ENCODE peak calls at places on chromosome 19, in ten cellular contexts. D is foreskin fibroblast, H is Calu3, F is AG04450, I is lung, Q is WERI-Rb-1, O is fibroblast of lung, P is lower leg skin, L is GM10248, B is mesothelial cell of epicardium. S is an unnamed sample.

GRCh38 chr19:44748426-44749254 is at the start of gene BCL3:
- DNase-seq in D (peak; percentile 86), H (peak; percentile 88), F (no peak), I (peak; percentile 77), Q (peak; percentile 34), O (no peak), P (peak; percentile 52), L (peak; percentile 83), B (peak; percentile 45), S (peak; percentile 74)

GRCh38 chr19:30686252-30686762 is 314.1 kb downstream of the ZNF536 start:
- DNase-seq in D (peak; percentile 41), H (no peak), F (no peak), I (no peak), Q (peak; percentile 36), O (peak; percentile 14), P (no peak), L (no peak), B (no peak), S (no peak)

GRCh38 chr19:15631817-15632216 is 8.9 kb upstream of the CYP4F3 start:
- DNase-seq in D (no peak), H (peak; percentile 50), F (no peak), I (no peak), Q (peak; percentile 35), O (no peak), P (no peak), L (no peak), B (no peak), S (no peak)

GRCh38 chr19:30755581-30755980 is 383.4 kb downstream of the ZNF536 start:
- DNase-seq in D (no peak), H (no peak), F (no peak), I (peak; percentile 5), Q (no peak), O (no peak), P (no peak), L (no peak), B (no peak), S (no peak)

GRCh38 chr19:32223595-32224370 is 121.6 kb upstream of the ZNF507 start:
- DNase-seq in D (no peak), H (no peak), F (no peak), I (peak; percentile 16), Q (no peak), O (no peak), P (no peak), L (no peak), B (no peak), S (no peak)

GRCh38 chr19:3250675-3251074 is 26.2 kb downstream of the CELF5 start:
- DNase-seq in D (peak; percentile 31), H (peak; percentile 36), F (no peak), I (no peak), Q (peak; percentile 42), O (no peak), P (no peak), L (peak; percentile 59), B (no peak), S (no peak)

GRCh38 chr19:4443966-4444764 is 13.4 kb downstream of the UBXN6 start:
- DNase-seq in D (no peak), H (no peak), F (no peak), I (no peak), Q (no peak), O (no peak), P (no peak), L (no peak), B (no peak), S (no peak)

GRCh38 chr19:50301607-50301971 is 27.6 kb downstream of the KCNC3 start:
- DNase-seq in D (no peak), H (no peak), F (no peak), I (no peak), Q (no peak), O (no peak), P (no peak), L (no peak), B (no peak), S (no peak)

GRCh38 chr19:13574933-13575332 is 68.7 kb upstream of the CACNA1A start:
- DNase-seq in D (peak; percentile 40), H (no peak), F (no peak), I (no peak), Q (peak; percentile 12), O (no peak), P (no peak), L (no peak), B (no peak), S (no peak)

GRCh38 chr19:48735031-48735615 is 5.3 kb downstream of the RASIP1 start:
- DNase-seq in D (peak; percentile 46), H (peak; percentile 79), F (no peak), I (no peak), Q (peak; percentile 87), O (peak; percentile 38), P (no peak), L (no peak), B (no peak), S (no peak)

GRCh38 chr19:38245826-38246498 is 10.2 kb downstream of the PPP1R14A start:
- DNase-seq in D (peak; percentile 42), H (no peak), F (no peak), I (no peak), Q (no peak), O (no peak), P (no peak), L (no peak), B (no peak), S (no peak)

GRCh38 chr19:28341810-28342350 is 871.1 kb downstream of the UQCRFS1 start:
- DNase-seq in D (no peak), H (no peak), F (no peak), I (no peak), Q (no peak), O (no peak), P (no peak), L (no peak), B (no peak), S (no peak)
- TF ChIP-seq CTCF in D (no peak), H (no peak), F (no peak), I (no peak), Q (no peak), O (no peak), P (no peak), L (no peak), B (no peak), S (no peak)

GRCh38 chr19:10981496-10981895 is 20.7 kb downstream of the SMARCA4 start:
- DNase-seq in D (peak; percentile 57), H (no peak), F (peak; percentile 41), I (no peak), Q (no peak), O (peak; percentile 17), P (no peak), L (no peak), B (no peak), S (no peak)

GRCh38 chr19:10986301-10987127 is 25.7 kb downstream of the SMARCA4 start:
- DNase-seq in D (no peak), H (no peak), F (no peak), I (no peak), Q (no peak), O (no peak), P (no peak), L (no peak), B (no peak), S (no peak)

GRCh38 chr19:10987621-10988297 is 26.9 kb downstream of the SMARCA4 start:
- DNase-seq in D (no peak), H (no peak), F (no peak), I (no peak), Q (no peak), O (no peak), P (no peak), L (no peak), B (no peak), S (no peak)

GRCh38 chr19:10985502-10985901 is 24.7 kb downstream of the SMARCA4 start:
- DNase-seq in D (no peak), H (no peak), F (no peak), I (no peak), Q (no peak), O (no peak), P (no peak), L (no peak), B (no peak), S (no peak)

GRCh38 chr19:10984166-10984735 is 23.4 kb downstream of the SMARCA4 start:
- DNase-seq in D (no peak), H (no peak), F (no peak), I (no peak), Q (no peak), O (no peak), P (no peak), L (no peak), B (no peak), S (no peak)
- TF ChIP-seq CTCF in D (no peak), H (no peak), F (no peak), I (no peak), Q (no peak), O (no peak), P (no peak), L (no peak), B (no peak), S (no peak)

DNA sequence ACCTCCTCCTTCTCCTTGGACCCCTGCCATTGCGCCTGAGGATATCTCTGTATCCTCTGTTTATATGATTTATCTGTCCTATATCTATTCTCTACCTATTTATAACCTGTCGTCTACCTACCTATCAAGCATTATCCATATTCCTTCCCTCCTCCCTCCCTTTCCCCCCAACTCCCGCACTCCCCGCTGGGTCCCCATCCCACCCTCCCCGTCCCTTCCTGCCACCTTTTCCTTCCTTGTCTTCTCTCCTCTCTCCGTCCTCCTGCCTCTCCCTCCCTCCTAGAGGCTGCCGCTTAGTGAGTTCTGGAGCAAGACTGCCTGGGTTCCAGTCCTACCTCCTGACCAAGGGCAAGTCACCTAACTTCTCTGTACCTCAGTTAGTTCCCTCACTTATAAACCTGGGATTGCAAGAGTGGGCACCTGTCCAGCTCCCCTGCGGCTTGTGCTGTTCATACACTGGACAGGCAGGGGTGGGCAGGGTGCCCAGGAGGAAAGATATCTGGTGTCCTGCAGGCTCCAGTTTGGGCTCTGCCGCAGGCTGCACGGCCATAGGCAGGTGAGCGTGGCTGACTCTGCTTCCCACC is 16.1 kb downstream of the TTYH1 start:
- DNase-seq in D (no peak), H (peak; percentile 93), F (no peak), I (peak; percentile 72), Q (no peak), O (peak; percentile 52), P (no peak), L (no peak), B (no peak), S (no peak)
- TF ChIP-seq CTCF in D (no peak), H (no peak), F (no peak), I (no peak), Q (no peak), O (no peak), P (no peak), L (no peak), B (no peak), S (no peak)

DNA sequence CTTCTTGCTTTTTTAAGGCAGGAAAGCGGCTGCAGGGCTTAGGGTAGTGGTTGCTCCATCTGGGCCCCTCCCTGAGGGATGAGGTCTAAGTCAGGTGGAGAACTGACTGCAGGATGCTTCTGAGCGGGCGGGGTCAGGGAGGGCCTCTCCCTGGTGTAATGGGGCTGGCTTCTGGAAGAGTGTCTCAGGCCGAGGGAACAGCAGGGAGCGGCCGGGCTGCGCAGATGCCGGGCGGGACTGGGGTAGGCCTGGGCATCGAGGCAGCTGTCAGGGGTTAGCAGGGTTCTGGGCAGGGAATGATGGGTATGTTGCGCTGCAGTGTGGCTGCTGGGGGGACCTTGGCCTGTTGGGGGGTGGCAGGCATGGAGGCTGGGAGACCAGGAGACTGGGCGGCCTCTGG is 2.7 kb downstream of the FAM174C start:
- DNase-seq in D (no peak), H (no peak), F (no peak), I (no peak), Q (no peak), O (no peak), P (no peak), L (no peak), B (no peak), S (no peak)
- TF ChIP-seq CTCF in D (no peak), H (no peak), F (no peak), I (no peak), Q (no peak), O (no peak), P (no peak), L (no peak), B (no peak), S (no peak)

S was measured in CD14-positive monocyte.